ENCODE peak calls at places on chromosomes 16 and 17, in five cellular contexts. B is NCI-H1105, I is adrenal gland, E is activated T-helper 1 cell treated with Interleukin-2 at 50 U/mL for 16 hours, C is neural crest cell. G is an unnamed sample.

GRCh38 chr17:59838196-59838911 is 54.4 kb downstream of the TUBD1 start:
- DNase-seq in B (no peak), I (no peak), E (no peak), C (no peak), G (no peak)

GRCh38 chr16:73713301-73713700 is 583.3 kb upstream of the PSMD7 start:
- DNase-seq in B (no peak), I (no peak), E (no peak), C (no peak), G (no peak)

GRCh38 chr17:83201206-83202001 is 122.0 kb downstream of the METRNL start:
- DNase-seq in B (no peak), I (no peak), E (no peak), C (no peak), G (peak)

GRCh38 chr16:56451753-56452689 is 667 bp downstream of the OGFOD1 start:
- DNase-seq in B (peak), I (peak), E (no peak), C (no peak), G (peak)

GRCh38 chr17:29582767-29583166 is 6.7 kb downstream of the GIT1 start:
- DNase-seq in B (no peak), I (no peak), E (no peak), C (no peak), G (no peak)

GRCh38 chr17:18184143-18185007 is 747 bp downstream of the ALKBH5 start:
- DNase-seq in B (peak), I (peak), E (peak), C (no peak), G (peak)

GRCh38 chr17:44971776-44972483 is 3.8 kb upstream of the C1QL1 start:
- DNase-seq in B (no peak), I (no peak), E (no peak), C (no peak), G (no peak)

GRCh38 chr17:18241229-18241871 is 15.9 kb downstream of the LLGL1 start:
- DNase-seq in B (no peak), I (no peak), E (no peak), C (no peak), G (no peak)

GRCh38 chr17:39231091-39231561 is 5.4 kb upstream of the STAC2 start:
- DNase-seq in B (no peak), I (no peak), E (no peak), C (no peak), G (peak)

GRCh38 chr17:29251969-29252866 is 5.6 kb downstream of the CRYBA1 start:
- DNase-seq in B (no peak), I (no peak), E (no peak), C (no peak), G (no peak)